ENCODE peak calls at places on chromosomes 6 and 20, in five cellular contexts. O is spleen, H is HCT116, R is tibial nerve, N is Peyer's patch. W is an unnamed sample.

GRCh38 chr6:135183532-135184440 is 2.7 kb downstream of the MYB start:
- DNase-seq in O (peak; percentile 89), H (peak; percentile 83), N (peak; percentile 89), R (no peak), W (peak; percentile 22)

GRCh38 chr6:134060491-134061106 is 8.2 kb upstream of the SLC2A12 start:
- DNase-seq in H (no peak), R (no peak), O (no peak), N (no peak), W (no peak)

GRCh38 chr20:14434379-14435136 is 97.1 kb upstream of the FLRT3 start:
- DNase-seq in H (no peak), O (no peak), N (no peak), R (no peak), W (no peak)

GRCh38 chr6:22794844-22795243 is 225.5 kb downstream of the HDGFL1 start:
- DNase-seq in R (no peak), H (no peak), O (no peak), N (no peak), W (no peak)

GRCh38 chr6:46134216-46134615 is 4.4 kb downstream of the ENPP4 start:
- DNase-seq in R (no peak), H (no peak), N (no peak), O (no peak), W (no peak)

GRCh38 chr6:84804720-84805119 is 40.3 kb upstream of the TBX18 start:
- DNase-seq in R (no peak), O (no peak), N (no peak), H (no peak), W (no peak)

GRCh38 chr6:113833537-113833936 is 23.6 kb upstream of the MARCKS start:
- DNase-seq in H (no peak), N (no peak), R (no peak), O (no peak), W (no peak)

GRCh38 chr6:37653933-37654565 is 43.6 kb downstream of the MDGA1 start:
- DNase-seq in O (no peak), N (peak; percentile 75), H (peak; percentile 47), R (no peak), W (no peak)

GRCh38 chr6:4504700-4505099 is 271.5 kb upstream of the CDYL start:
- DNase-seq in O (no peak), R (no peak), N (no peak), H (no peak), W (no peak)

GRCh38 chr6:8065519-8065911 is 1.3 kb upstream of the BLOC1S5 start:
- DNase-seq in O (no peak), H (no peak), N (no peak), R (no peak), W (no peak)

GRCh38 chr6:131755597-131755996 is 44.8 kb upstream of the CTAGE9 start:
- DNase-seq in O (no peak), N (no peak), H (no peak), R (no peak), W (no peak)

GRCh38 chr20:25277941-25278521 is 30.1 kb downstream of the PYGB start:
- DNase-seq in H (no peak), N (peak; percentile 64), O (peak; percentile 69), R (peak; percentile 1), W (peak; percentile 14)

GRCh38 chr20:45056473-45057148 is 44.3 kb downstream of the KCNS1 start:
- DNase-seq in N (no peak), H (no peak), O (no peak), R (no peak), W (no peak)

GRCh38 chr6:135531954-135532490 is 34.5 kb upstream of the AHI1 start:
- DNase-seq in N (no peak), H (no peak), O (no peak), R (no peak), W (no peak)

GRCh38 chr6:22332726-22333125 is 35.9 kb upstream of the PRL start:
- DNase-seq in R (no peak), O (no peak), N (no peak), H (no peak), W (no peak)

GRCh38 chr6:138485005-138485545 is 14.2 kb downstream of the NHSL1 start:
- DNase-seq in H (no peak), R (no peak), N (no peak), O (no peak), W (no peak)

GRCh38 chr6:109446541-109446940 is 6.0 kb downstream of the SMPD2 start:
- DNase-seq in N (no peak), R (no peak), H (no peak), O (no peak), W (no peak)

GRCh38 chr20:7770578-7770977 is 169.7 kb downstream of the HAO1 start:
- DNase-seq in N (no peak), O (no peak), R (no peak), H (no peak), W (no peak)

GRCh38 chr20:56988446-56988845 is 278.0 kb downstream of the BMP7 start:
- DNase-seq in R (no peak), H (no peak), N (no peak), O (no peak), W (no peak)

GRCh38 chr20:50919567-50919966 is 11.7 kb downstream of the ADNP start:
- DNase-seq in N (peak; percentile 61), O (no peak), R (no peak), H (no peak), W (peak; percentile 74)

GRCh38 chr20:50924261-50924660 is 7.0 kb downstream of the ADNP start:
- DNase-seq in R (no peak), N (no peak), O (no peak), H (no peak), W (no peak)

GRCh38 chr20:50921055-50921454 is 10.2 kb downstream of the ADNP start:
- DNase-seq in H (no peak), N (no peak), R (no peak), O (no peak), W (no peak)

GRCh38 chr20:50918403-50918802 is 12.8 kb downstream of the ADNP start:
- DNase-seq in H (no peak), N (no peak), R (no peak), O (no peak), W (no peak)

DNA sequence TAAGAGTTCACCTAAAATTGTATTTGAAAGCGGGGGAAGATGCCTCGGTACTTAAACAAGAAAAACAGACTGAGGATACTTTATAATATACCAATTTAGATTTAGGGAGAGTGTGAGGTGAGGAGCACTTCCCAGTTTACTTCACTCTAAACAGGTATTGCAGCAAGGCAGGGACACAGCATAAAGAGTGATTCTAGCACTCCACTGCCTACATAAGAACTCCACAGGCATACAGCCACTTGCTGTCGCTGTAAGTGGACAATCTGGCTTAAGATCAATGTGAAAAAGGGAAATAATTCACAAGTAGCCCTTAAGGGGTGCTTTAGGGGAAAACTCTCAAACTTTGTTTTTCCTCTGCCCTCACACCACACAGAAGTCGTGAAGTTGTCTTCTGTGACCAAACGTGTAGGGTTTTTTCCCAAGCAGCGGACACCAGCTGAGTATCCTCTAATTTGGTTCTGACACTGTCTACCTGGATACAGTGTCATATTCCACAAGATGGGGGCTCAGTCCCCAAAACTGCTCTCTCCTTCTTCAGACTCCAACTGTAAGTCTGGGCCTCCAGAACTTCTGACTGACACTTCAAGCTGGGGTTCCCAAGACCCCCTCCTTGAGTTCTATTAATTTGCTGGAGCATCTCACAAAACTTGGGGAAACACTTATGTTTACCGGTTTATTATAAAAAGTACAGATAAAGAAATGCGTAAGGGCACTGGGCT is 9.3 kb downstream of the ADNP start:
- DNase-seq in N (no peak), O (no peak), R (no peak), H (no peak), W (no peak)
- TF ChIP-seq POLR2A in N (no peak), O (no peak), R (no peak), H (no peak), W (no peak)

GRCh38 chr6:12595161-12595792 is 121.3 kb upstream of the PHACTR1 start:
- DNase-seq in O (no peak), N (peak; percentile 62), H (no peak), R (no peak), W (no peak)

GRCh38 chr6:12592634-12593033 is 123.9 kb upstream of the PHACTR1 start:
- DNase-seq in R (no peak), O (no peak), H (no peak), N (no peak), W (no peak)

GRCh38 chr6:12590901-12591300 is 125.7 kb upstream of the PHACTR1 start:
- DNase-seq in O (no peak), R (no peak), H (no peak), N (no peak), W (no peak)

GRCh38 chr6:12593720-12594540 is 122.6 kb upstream of the PHACTR1 start:
- DNase-seq in H (no peak), R (no peak), O (no peak), N (no peak), W (no peak)

GRCh38 chr6:12594541-12594893 is 122.0 kb upstream of the PHACTR1 start:
- DNase-seq in N (no peak), O (no peak), H (no peak), R (no peak), W (no peak)
- H3K4me3 ChIP-seq in N (no peak overlapping the region), O (no peak overlapping the region), H (no peak overlapping the region), R (no peak overlapping the region), W (no peak overlapping the region)

GRCh38 chr20:43836790-43837189 is 77.9 kb upstream of the TOX2 start:
- DNase-seq in R (no peak), N (no peak), O (no peak), H (no peak), W (no peak)

GRCh38 chr20:43838703-43839060 is 76.0 kb upstream of the TOX2 start:
- DNase-seq in R (no peak), N (no peak), O (no peak), H (no peak), W (no peak)

GRCh38 chr20:43837856-43838702 is 76.6 kb upstream of the TOX2 start:
- DNase-seq in H (no peak), O (no peak), R (no peak), N (no peak), W (no peak)

GRCh38 chr20:43833511-43834395 is 80.9 kb upstream of the TOX2 start:
- DNase-seq in N (no peak), R (no peak), O (no peak), H (no peak), W (no peak)

DNA sequence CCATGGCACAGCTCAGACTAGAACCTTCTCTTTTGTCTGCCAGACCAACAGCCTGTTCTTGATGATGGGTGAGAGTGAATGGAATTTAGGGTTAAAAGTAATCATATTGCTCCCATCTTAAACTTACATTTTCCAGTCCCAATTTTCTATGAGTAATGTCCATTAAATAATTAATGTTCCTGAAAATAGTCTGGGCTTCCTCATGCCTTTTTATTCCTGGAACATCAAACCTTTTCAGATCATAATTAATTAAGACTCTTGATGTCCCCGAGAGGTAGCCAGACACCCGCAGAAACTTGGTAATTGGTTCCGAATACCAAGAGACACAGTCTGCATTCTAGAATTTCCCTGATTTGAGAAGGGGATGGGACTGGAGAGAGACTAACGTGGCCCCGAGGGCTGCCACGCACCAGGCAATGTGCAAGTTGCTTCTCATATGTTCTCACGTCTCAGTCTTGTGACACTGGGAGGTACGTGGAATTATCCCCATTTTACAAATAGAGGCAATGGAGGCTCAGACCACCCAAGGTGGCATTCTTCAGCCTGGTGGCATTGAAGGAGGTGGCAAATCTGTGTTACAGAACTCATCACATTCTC is 78.6 kb upstream of the TOX2 start:
- DNase-seq in O (no peak), N (no peak), H (no peak), R (no peak), W (no peak)
- TF ChIP-seq POLR2A in O (no peak), N (no peak), H (no peak), R (no peak), W (no peak)

DNA sequence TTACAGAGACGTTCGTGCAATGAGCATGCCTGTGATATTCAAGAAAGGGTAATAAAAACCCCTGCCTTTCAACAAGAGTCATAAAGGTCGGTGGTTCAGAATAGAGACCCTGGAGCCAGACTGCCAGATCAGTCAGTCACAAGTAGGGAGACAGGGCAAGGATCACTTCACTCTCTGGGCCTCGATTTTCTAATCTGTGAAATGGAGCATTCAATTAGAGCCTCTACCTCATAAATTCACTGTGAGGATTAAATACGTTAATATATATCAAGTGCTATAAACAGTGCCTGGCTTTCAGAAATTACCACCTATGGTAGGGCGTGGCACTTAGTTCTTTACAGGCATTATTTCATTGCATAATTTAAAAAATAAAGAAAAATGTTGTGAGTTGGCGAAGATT is 43.7 kb upstream of the EYA2 start:
- DNase-seq in R (no peak), O (no peak), N (no peak), H (no peak), W (no peak)
- H3K4me3 ChIP-seq in R (no peak overlapping the region), O (no peak overlapping the region), N (no peak overlapping the region), H (no peak overlapping the region), W (no peak overlapping the region)